ENCODE peak calls at places on chromosomes 16 and 17, in five cellular contexts. U, X, J, M and S are unnamed samples.

GRCh38 chr17:77101521-77102410 is 39.0 kb upstream of the SEC14L1 start:
- DNase-seq in U (no peak), X (no peak), J (no peak), M (no peak), S (no peak)

GRCh38 chr17:55540414-55541091 is 29.3 kb upstream of the SMIM36 start:
- DNase-seq in U (no peak), X (no peak), J (peak), M (no peak), S (no peak)

GRCh38 chr16:66467611-66468010 is 40.5 kb downstream of the BEAN1 start:
- DNase-seq in U (no peak), X (no peak), J (no peak), M (no peak), S (no peak)

GRCh38 chr16:59973966-59974365 is 1239.8 kb upstream of the GOT2 start:
- DNase-seq in U (no peak), X (no peak), J (no peak), M (no peak), S (no peak)

GRCh38 chr17:8630802-8631553 is 453 bp upstream of the MYH10 start:
- DNase-seq in U (peak), X (peak), J (peak), M (peak), S (peak)

GRCh38 chr16:19109288-19109664 is 4.5 kb upstream of the ITPRIPL2 start:
- DNase-seq in U (no peak), X (no peak), J (no peak), M (no peak), S (no peak)

GRCh38 chr17:49431743-49432142 is 17.1 kb upstream of the PHB1 start:
- DNase-seq in U (no peak), X (no peak), J (no peak), M (no peak), S (no peak)

GRCh38 chr17:37507108-37507507 is 17.4 kb downstream of the DUSP14 start:
- DNase-seq in U (no peak), X (no peak), J (no peak), M (no peak), S (no peak)

GRCh38 chr17:78368348-78368747 is 8.5 kb upstream of the SOCS3 start:
- DNase-seq in U (no peak), X (no peak), J (no peak), M (no peak), S (no peak)

GRCh38 chr17:2982854-2983636 is 80.4 kb downstream of the OR1D5 start:
- DNase-seq in U (no peak), X (no peak), J (peak), M (no peak), S (no peak)

GRCh38 chr17:41941158-41941557 is 10.7 kb downstream of the ODAD4 start:
- DNase-seq in U (no peak), X (no peak), J (no peak), M (no peak), S (no peak)

GRCh38 chr17:2621241-2621640 is 27.8 kb downstream of the PAFAH1B1 start:
- DNase-seq in U (no peak), X (no peak), J (no peak), M (no peak), S (no peak)

GRCh38 chr17:60102632-60103047 is 23.9 kb upstream of the HEATR6 start:
- DNase-seq in U (no peak), X (peak), J (no peak), M (no peak), S (no peak)

GRCh38 chr17:67238976-67239375 is 6.0 kb downstream of the HELZ start:
- DNase-seq in U (no peak), X (no peak), J (no peak), M (no peak), S (no peak)

GRCh38 chr17:36752096-36752888 is 150.9 kb downstream of the MRM1 start:
- DNase-seq in U (no peak), X (no peak), J (no peak), M (no peak), S (no peak)

GRCh38 chr16:29901607-29901945 is 1.3 kb downstream of the ASPHD1 start:
- DNase-seq in U (no peak), X (no peak), J (no peak), M (no peak), S (no peak)

GRCh38 chr17:65191805-65192740 is 54.9 kb downstream of the RGS9 start:
- DNase-seq in U (no peak), X (no peak), J (peak), M (no peak), S (peak)

GRCh38 chr16:20844588-20844987 is 38.3 kb downstream of the REXO5 start:
- DNase-seq in U (no peak), X (peak), J (no peak), M (no peak), S (no peak)

GRCh38 chr17:57422574-57423164 is 166.3 kb downstream of the MSI2 start:
- DNase-seq in U (no peak), X (no peak), J (peak), M (no peak), S (no peak)

GRCh38 chr16:6133009-6133408 is 1035.4 kb upstream of the EEF2KMT start:
- DNase-seq in U (no peak), X (no peak), J (no peak), M (no peak), S (no peak)

GRCh38 chr17:82710499-82711232 is 5.8 kb upstream of the FN3KRP start:
- DNase-seq in U (no peak), X (no peak), J (no peak), M (no peak), S (no peak)

GRCh38 chr16:85878875-85879274 is 20.1 kb upstream of the IRF8 start:
- DNase-seq in U (no peak), X (no peak), J (peak), M (no peak), S (no peak)

GRCh38 chr17:72305964-72306551 is 185.2 kb downstream of the SOX9 start:
- DNase-seq in U (no peak), X (no peak), J (no peak), M (no peak), S (no peak)

GRCh38 chr17:39178516-39178915 is 12.6 kb upstream of the ARL5C start:
- DNase-seq in U (no peak), X (no peak), J (peak), M (no peak), S (no peak)

GRCh38 chr17:46977750-46978488 is 1.1 kb downstream of the RPRML start:
- DNase-seq in U (no peak), X (no peak), J (no peak), M (no peak), S (peak)

GRCh38 chr17:76072149-76072858 is at the start of gene SRP68:
- DNase-seq in U (peak), X (peak), J (peak), M (no peak), S (peak)

GRCh38 chr17:58338907-58339774 is 10.5 kb upstream of the TSPOAP1 start:
- DNase-seq in U (no peak), X (peak), J (peak), M (no peak), S (peak)

GRCh38 chr17:3773511-3773910 is 27.5 kb downstream of the ITGAE start:
- DNase-seq in U (no peak), X (no peak), J (peak), M (no peak), S (no peak)

GRCh38 chr17:10226930-10227695 is 28.7 kb upstream of the GAS7 start:
- DNase-seq in U (no peak), X (no peak), J (peak), M (no peak), S (peak)

GRCh38 chr17:27453466-27453865 is 2.8 kb upstream of the KSR1 start:
- DNase-seq in U (no peak), X (no peak), J (peak), M (no peak), S (no peak)

GRCh38 chr16:85216522-85217375 is 104.5 kb upstream of the CIBAR2 start:
- DNase-seq in U (no peak), X (no peak), J (no peak), M (no peak), S (no peak)

GRCh38 chr17:17774009-17774881 is 62.5 kb downstream of the SREBF1 start:
- DNase-seq in U (no peak), X (no peak), J (peak), M (no peak), S (no peak)

GRCh38 chr16:14365200-14365851 is 264.7 kb downstream of the PARN start:
- DNase-seq in U (no peak), X (no peak), J (peak), M (no peak), S (no peak)